ENCODE peak calls at places on chromosomes 1 and 21, in eight cellular contexts. R is adrenal gland, T is suprapubic skin, F is SK-N-SH, D is heart right ventricle, Y is transverse colon, N is IMR-90, L is heart left ventricle. I is an unnamed sample.

GRCh38 chr1:67308136-67308535 is 463 bp downstream of the IL12RB2 start:
- DNase-seq in T (no peak), F (no peak), Y (no peak), R (no peak), L (no peak), D (no peak), N (no peak), I (no peak)

GRCh38 chr1:39183503-39184353 is 20.8 kb upstream of the MACF1 start:
- DNase-seq in D (no peak), F (no peak), Y (peak), R (peak), N (peak), T (no peak), L (peak), I (no peak)

GRCh38 chr1:100584761-100585745 is 47.1 kb downstream of the GPR88 start:
- DNase-seq in F (no peak), R (peak), Y (no peak), D (no peak), N (peak), T (no peak), L (no peak), I (no peak)

GRCh38 chr1:226784081-226785049 is 45.3 kb upstream of the ITPKB start:
- DNase-seq in N (no peak), F (no peak), D (no peak), Y (no peak), T (no peak), R (no peak), L (no peak), I (no peak)

GRCh38 chr1:33177996-33178540 is 3.8 kb downstream of the TRIM62 start:
- DNase-seq in Y (no peak), L (no peak), T (peak), N (no peak), D (no peak), F (no peak), R (no peak), I (no peak)

GRCh38 chr1:159076753-159077656 is at the start of gene AIM2:
- DNase-seq in L (peak), F (no peak), T (no peak), Y (peak), D (peak), R (no peak), N (no peak), I (no peak)

GRCh38 chr1:247448107-247448778 is 9.7 kb downstream of the OR2B11 start:
- DNase-seq in F (peak), R (peak), N (peak), D (peak), T (no peak), L (peak), Y (peak), I (no peak)

GRCh38 chr1:37622131-37622530 is 12.6 kb downstream of the RSPO1 start:
- DNase-seq in Y (no peak), D (no peak), R (no peak), L (no peak), F (no peak), T (no peak), N (no peak), I (no peak)

GRCh38 chr1:248047008-248047407 is 372 bp downstream of the OR2L3 start:
- DNase-seq in T (no peak), N (no peak), F (no peak), R (no peak), D (no peak), Y (no peak), L (no peak), I (no peak)

GRCh38 chr21:44898851-44899767 is 21.6 kb downstream of the ITGB2 start:
- DNase-seq in N (no peak), F (no peak), T (no peak), L (no peak), Y (no peak), R (no peak), D (no peak), I (no peak)

GRCh38 chr1:88730132-88730675 is 46.1 kb downstream of the PKN2 start:
- DNase-seq in D (no peak), Y (no peak), R (no peak), F (no peak), N (no peak), T (no peak), L (no peak), I (no peak)

GRCh38 chr1:58991305-58991704 is 207.5 kb upstream of the JUN start:
- DNase-seq in D (no peak), R (no peak), F (no peak), Y (no peak), N (no peak), L (no peak), T (no peak), I (no peak)

GRCh38 chr1:44263191-44263944 is 50.1 kb downstream of the DMAP1 start:
- DNase-seq in T (no peak), L (no peak), F (no peak), Y (peak), N (no peak), D (no peak), R (no peak), I (no peak)

GRCh38 chr1:35243681-35244080 is 24.8 kb upstream of the ZMYM4 start:
- DNase-seq in D (no peak), T (no peak), N (no peak), L (no peak), R (no peak), F (no peak), Y (peak), I (no peak)

GRCh38 chr1:107135466-107135865 is 5.4 kb upstream of the NTNG1 start:
- DNase-seq in L (no peak), N (peak), T (no peak), Y (no peak), F (no peak), D (no peak), R (no peak), I (peak)

GRCh38 chr1:48054246-48054645 is 57.1 kb upstream of the TRABD2B start:
- DNase-seq in R (no peak), D (no peak), L (no peak), N (no peak), F (no peak), T (no peak), Y (no peak), I (no peak)

GRCh38 chr1:101122452-101123166 is 97.0 kb upstream of the DPH5 start:
- DNase-seq in N (no peak), D (no peak), L (no peak), R (no peak), Y (no peak), T (no peak), F (no peak), I (no peak)

GRCh38 chr1:35280006-35280405 is 11.5 kb downstream of the ZMYM4 start:
- DNase-seq in R (no peak), T (no peak), L (no peak), F (no peak), D (no peak), N (no peak), Y (no peak), I (no peak)

GRCh38 chr1:177953549-177953948 is 16.3 kb downstream of the SEC16B start:
- DNase-seq in F (no peak), L (no peak), Y (no peak), N (no peak), T (no peak), D (no peak), R (no peak), I (no peak)

GRCh38 chr1:57124768-57125446 is 159.1 kb upstream of the C8B start:
- DNase-seq in F (no peak), T (no peak), N (peak), L (no peak), D (no peak), Y (no peak), R (no peak), I (no peak)

GRCh38 chr1:67534627-67535065 is 104.4 kb upstream of the SERBP1 start:
- DNase-seq in Y (no peak), F (no peak), R (no peak), N (peak), D (no peak), T (no peak), L (no peak), I (no peak)

GRCh38 chr1:58992643-58993042 is 208.8 kb upstream of the JUN start:
- DNase-seq in R (no peak), Y (no peak), D (no peak), T (no peak), N (no peak), L (no peak), F (no peak), I (no peak)

GRCh38 chr1:235545294-235545930 is 41.2 kb upstream of the B3GALNT2 start:
- DNase-seq in L (no peak), Y (no peak), R (no peak), T (no peak), N (no peak), D (no peak), F (no peak), I (no peak)

GRCh38 chr1:85089203-85089602 is 40.9 kb upstream of the MCOLN3 start:
- DNase-seq in L (no peak), T (no peak), D (no peak), R (no peak), Y (no peak), F (no peak), N (no peak), I (no peak)

GRCh38 chr21:32916522-32917099 is 109.1 kb upstream of the OLIG2 start:
- DNase-seq in Y (no peak), R (no peak), L (no peak), T (no peak), F (peak), D (no peak), N (no peak), I (no peak)

DNA sequence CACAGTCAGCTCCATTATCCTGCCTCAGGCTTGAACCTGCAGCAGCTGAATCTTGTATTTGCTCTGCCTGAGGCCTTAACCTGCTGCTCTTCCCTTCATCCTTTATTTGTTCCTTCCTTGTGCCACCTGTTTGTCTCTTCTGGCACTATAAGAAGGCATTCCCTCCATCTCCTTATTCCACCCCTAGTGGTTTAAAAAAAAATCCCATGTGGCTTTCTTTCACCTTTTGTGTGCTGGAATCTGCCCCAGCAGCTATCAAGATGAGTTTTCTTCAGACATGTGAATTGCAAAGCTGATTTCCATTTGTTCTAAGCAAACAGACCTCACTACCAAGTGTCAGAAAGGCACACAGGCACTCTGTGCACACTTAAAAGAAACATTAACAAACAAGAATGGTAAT is 294.6 kb downstream of the TTLL7 start:
- DNase-seq in R (no peak), T (no peak), D (no peak), Y (no peak), F (no peak), L (no peak), N (no peak), I (no peak)
- TF ChIP-seq CTCF in R (no peak), T (no peak), D (no peak), Y (no peak), F (no peak), L (no peak), N (no peak), I (no peak)

DNA sequence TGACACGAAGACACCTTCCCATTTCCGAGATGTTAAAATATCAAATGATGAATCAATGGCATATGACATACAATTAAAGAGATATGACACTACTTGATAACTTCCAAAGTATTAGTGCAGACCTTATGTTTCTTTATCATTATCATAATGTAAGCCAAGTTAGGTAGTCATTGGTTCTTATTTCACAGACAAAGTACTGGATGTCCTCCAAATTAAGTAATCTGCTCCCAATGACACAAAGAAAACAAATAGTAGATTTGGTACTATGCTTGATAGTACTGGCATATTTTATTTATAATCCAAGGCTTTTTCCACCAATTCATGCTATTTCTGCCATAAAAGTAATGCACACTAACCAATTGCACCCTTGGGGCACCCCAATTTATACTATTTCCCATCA is 11.9 kb upstream of the NRIP1 start:
- DNase-seq in F (no peak), D (no peak), R (no peak), T (no peak), N (no peak), L (no peak), Y (no peak), I (no peak)
- H3K27ac ChIP-seq in F (no peak), D (no peak), R (no peak), T (no peak), N (no peak), L (no peak), Y (no peak), I (no peak)

GRCh38 chr1:51618715-51619114 is 1.8 kb downstream of the OSBPL9 start:
- DNase-seq in T (no peak), N (no peak), F (no peak), R (no peak), L (no peak), D (no peak), Y (no peak), I (no peak)
- H3K4me3 ChIP-seq in T (peak), N (no peak), F (no peak), R (no peak), L (no peak), D (no peak), Y (no peak), I (no peak)

GRCh38 chr1:202589190-202589680 is 121.0 kb downstream of the SYT2 start:
- DNase-seq in N (peak), T (peak), Y (peak), L (peak), D (peak), R (peak), F (peak), I (peak)
- TF ChIP-seq CTCF in N (peak), T (no peak), Y (no peak), L (no peak), D (no peak), R (no peak), F (peak), I (no peak)

DNA sequence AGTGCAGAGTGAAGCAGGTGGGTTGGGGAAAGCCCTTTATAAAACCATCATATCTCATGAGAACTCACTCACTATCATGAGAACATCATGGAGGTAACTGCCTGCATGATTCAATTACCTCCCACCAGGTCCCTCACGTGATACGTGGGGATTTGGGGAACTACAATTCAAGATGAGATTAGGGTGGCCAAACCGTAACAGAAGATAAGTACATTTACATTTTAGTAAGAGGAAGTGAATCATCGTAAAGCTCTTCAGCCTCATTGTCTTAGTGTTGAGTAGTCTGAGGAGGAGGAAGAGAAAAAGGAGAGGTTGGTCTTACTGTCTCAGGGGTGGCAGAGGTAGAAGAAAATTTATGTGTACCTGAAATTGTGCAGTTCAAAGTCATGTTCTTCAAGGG is 1053.4 kb upstream of the ADGRL4 start:
- DNase-seq in N (no peak), Y (no peak), R (no peak), T (no peak), F (no peak), L (no peak), D (no peak), I (no peak)
- H3K27ac ChIP-seq in N (no peak), Y (no peak), R (no peak), T (no peak), F (no peak), L (no peak), D (no peak), I (no peak)

GRCh38 chr1:1776672-1777393 is 1.4 kb downstream of the NADK start:
- DNase-seq in R (no peak), N (no peak), F (no peak), T (no peak), Y (no peak), D (no peak), L (no peak), I (no peak)
- H3K4me3 ChIP-seq in R (peak), N (peak), F (peak), T (peak), Y (peak), D (peak), L (no peak), I (peak)

GRCh38 chr1:24935196-24935526 is 5.1 kb upstream of the RUNX3 start:
- DNase-seq in D (no peak), N (no peak), T (no peak), Y (no peak), L (no peak), R (no peak), F (no peak), I (no peak)

GRCh38 chr1:24932725-24933294 is 2.7 kb upstream of the RUNX3 start:
- DNase-seq in T (no peak), L (no peak), Y (no peak), R (no peak), N (no peak), D (no peak), F (no peak), I (no peak)

GRCh38 chr1:24935615-24936484 is 5.8 kb upstream of the RUNX3 start:
- DNase-seq in T (no peak), R (no peak), D (no peak), L (no peak), Y (no peak), F (no peak), N (no peak), I (no peak)

GRCh38 chr1:24933468-24933867 is 3.4 kb upstream of the RUNX3 start:
- DNase-seq in F (no peak), D (no peak), N (no peak), T (no peak), R (no peak), Y (no peak), L (no peak), I (no peak)

DNA sequence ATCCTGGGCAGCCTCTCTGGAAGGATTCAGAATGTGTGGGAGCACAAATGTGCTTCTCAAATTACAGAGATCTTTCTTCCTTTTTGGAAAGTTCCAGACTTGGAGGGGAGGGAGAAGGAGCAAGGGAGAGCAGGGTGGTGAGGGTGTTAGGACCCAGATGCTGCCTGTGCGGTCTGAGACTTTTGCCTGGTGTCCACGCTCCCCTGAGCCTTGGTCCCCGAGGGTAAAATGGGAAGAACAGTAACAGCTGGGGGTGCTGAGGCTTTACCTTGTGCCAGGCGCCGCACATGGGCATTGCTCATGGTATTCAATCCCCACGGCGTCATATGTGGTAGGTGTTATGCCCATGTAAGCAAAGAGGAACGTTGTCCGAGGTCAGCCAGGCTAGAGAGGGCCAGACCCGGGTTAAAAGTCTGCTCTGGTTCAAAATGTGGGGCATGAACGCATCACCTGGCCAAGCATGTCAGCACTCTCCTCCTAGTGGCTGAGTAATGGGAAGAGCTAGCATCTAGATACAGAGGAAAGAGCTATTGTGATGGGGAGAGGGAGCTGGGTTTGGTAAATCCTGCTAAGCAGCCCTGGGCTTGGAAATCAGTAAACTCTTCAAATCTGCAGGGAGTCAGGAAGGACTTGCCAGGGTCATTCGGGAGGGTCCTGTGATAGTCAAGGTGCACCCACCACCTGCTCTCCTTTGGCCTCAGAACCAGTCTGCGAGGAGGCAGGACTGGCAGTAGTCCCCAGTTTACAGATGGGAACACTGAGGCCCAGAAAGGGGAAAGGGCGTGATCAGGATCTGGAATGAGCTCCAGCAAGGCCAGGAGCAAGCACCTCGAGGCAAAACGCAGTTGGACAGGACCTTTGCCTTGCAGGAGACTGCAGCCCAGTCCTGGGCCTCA is 4.5 kb upstream of the RUNX3 start:
- DNase-seq in Y (no peak), N (no peak), F (no peak), L (no peak), R (no peak), T (no peak), D (no peak), I (no peak)
- TF ChIP-seq CTCF in Y (no peak), N (no peak), F (no peak), L (no peak), R (no peak), T (no peak), D (no peak), I (no peak)

DNA sequence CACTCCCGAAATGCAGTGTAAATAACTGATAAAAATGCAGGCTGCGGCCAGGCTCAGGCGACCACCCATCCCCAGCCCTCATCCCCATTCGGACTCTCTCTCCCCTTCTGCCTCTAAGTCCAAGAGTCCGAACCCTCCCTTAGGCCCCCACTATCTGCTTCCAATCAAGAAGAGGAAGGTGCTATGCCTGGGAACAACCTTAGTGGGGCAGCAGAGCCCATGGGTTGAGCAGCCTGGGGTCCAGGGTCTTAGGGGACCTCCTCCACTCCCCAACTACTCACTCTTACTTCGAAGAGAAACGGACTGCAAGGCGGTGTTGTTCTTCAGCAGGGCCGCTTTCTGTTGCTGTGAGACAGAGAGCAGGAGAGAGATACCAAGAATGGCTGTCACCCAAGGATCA is 12.2 kb downstream of the ARHGEF2 start:
- DNase-seq in T (no peak), R (no peak), N (no peak), Y (no peak), L (no peak), F (peak), D (no peak), I (no peak)
- H3K27ac ChIP-seq in T (peak), R (no peak), N (no peak), Y (no peak), L (peak), F (no peak), D (peak), I (peak)

DNA sequence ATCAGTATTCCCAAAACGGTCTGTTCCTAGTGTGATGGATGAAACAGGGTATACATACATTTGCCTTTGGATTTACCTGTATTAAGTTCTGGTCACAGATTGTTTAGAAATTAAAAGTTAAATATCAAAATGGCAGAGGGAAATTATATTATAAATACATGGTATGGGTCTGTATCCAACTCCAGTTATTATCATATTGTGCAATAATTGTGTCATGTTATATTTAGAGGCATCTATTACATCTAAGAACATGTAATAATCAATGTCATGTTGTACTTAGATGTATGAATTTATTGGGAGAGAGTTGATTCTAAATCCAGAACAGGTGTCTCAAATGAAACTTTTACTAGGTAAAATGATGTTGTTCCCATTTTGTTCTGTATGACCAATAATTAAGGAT is 79.6 kb downstream of the SNX7 start:
- DNase-seq in T (no peak), Y (no peak), D (no peak), F (no peak), R (no peak), L (no peak), N (no peak), I (no peak)
- H3K4me3 ChIP-seq in T (no peak), Y (no peak), D (no peak), F (no peak), R (no peak), L (no peak), N (no peak), I (no peak)

GRCh38 chr1:109482242-109482641 is 1.5 kb upstream of the ATXN7L2 start:
- DNase-seq in L (no peak), R (no peak), T (no peak), N (no peak), F (no peak), Y (no peak), D (no peak), I (no peak)

GRCh38 chr1:109481646-109482045 is 2.1 kb upstream of the ATXN7L2 start:
- DNase-seq in L (no peak), D (no peak), R (no peak), Y (no peak), T (no peak), N (no peak), F (no peak), I (no peak)

GRCh38 chr1:109484519-109484975 is 842 bp downstream of the ATXN7L2 start:
- DNase-seq in R (no peak), L (no peak), D (no peak), T (no peak), F (no peak), Y (no peak), N (no peak), I (no peak)

GRCh38 chr1:109483658-109484518 is at the start of gene ATXN7L2:
- DNase-seq in R (peak), F (peak), Y (peak), L (peak), D (peak), T (peak), N (peak), I (peak)

GRCh38 chr1:109482796-109483638 is 688 bp upstream of the ATXN7L2 start:
- DNase-seq in F (peak), R (peak), T (no peak), N (peak), D (peak), Y (no peak), L (peak), I (no peak)
- TF ChIP-seq CTCF in F (peak), R (no peak), T (no peak), N (no peak), D (no peak), Y (no peak), L (no peak), I (peak)

I was measured in AG04450.